ENCODE peak calls at places on chromosome 12, in eight cellular contexts. K is ecto neural progenitor cell; N is stimulated activated effector memory CD8-positive, alpha-beta T cell treated with anti-CD3 and anti-CD28 coated beads, Interleukin-12 subunit alpha, Interleukin-12 subunit beta, amount 100 ng/mL, for 72 hours; H is CD8-positive, alpha-beta memory T cell; W is small intestine; Y is heart right ventricle; J is Right ventricle myocardium superior; L is AG04449. R is an unnamed sample.
A peak's percentile ranks its signal among the peaks of the same experiment; 100 is the strongest.

GRCh38 chr12:125451408-125451807 is 386.2 kb downstream of the AACS start:
- DNase-seq in K (no peak), Y (no peak), H (no peak), J (no peak), L (no peak), W (no peak), N (no peak), R (no peak)

GRCh38 chr12:26646571-26646970 is 186.4 kb downstream of the ITPR2 start:
- DNase-seq in Y (no peak), J (no peak), H (no peak), K (no peak), N (no peak), W (no peak), L (no peak), R (no peak)

GRCh38 chr12:30996255-30996654 is 69.7 kb downstream of the TSPAN11 start:
- DNase-seq in N (no peak), H (no peak), W (no peak), K (no peak), L (no peak), J (peak; percentile 10), Y (no peak), R (no peak)

GRCh38 chr12:54398995-54399793 is 14.7 kb upstream of the ZNF385A start:
- DNase-seq in Y (peak; percentile 87), K (peak; percentile 95), W (peak; percentile 73), J (peak; percentile 92), L (no peak), H (peak; percentile 77), N (peak; percentile 94), R (peak; percentile 86)

GRCh38 chr12:1593232-1594044 is 943 bp downstream of the FBXL14 start:
- DNase-seq in H (peak; percentile 62), Y (peak; percentile 45), J (peak; percentile 58), N (peak; percentile 79), K (peak; percentile 75), L (no peak), W (peak; percentile 65), R (peak; percentile 65)

GRCh38 chr12:50505386-50505827 is 622 bp downstream of the DIP2B start:
- DNase-seq in Y (peak; percentile 30), H (peak; percentile 31), W (peak; percentile 31), K (no peak), L (no peak), J (peak; percentile 47), N (peak; percentile 77), R (peak; percentile 42)

GRCh38 chr12:116039081-116039480 is 238.4 kb downstream of the MED13L start:
- DNase-seq in J (no peak), W (no peak), L (no peak), K (no peak), H (no peak), N (no peak), Y (no peak), R (no peak)

GRCh38 chr12:11553871-11554533 is 95.5 kb upstream of the ETV6 start:
- DNase-seq in Y (no peak), K (no peak), L (no peak), H (peak; percentile 32), W (peak; percentile 64), J (no peak), N (peak; percentile 64), R (peak; percentile 75)

GRCh38 chr12:120362516-120363273 is 6.3 kb downstream of the MSI1 start:
- DNase-seq in J (no peak), W (peak; percentile 91), H (no peak), K (no peak), N (no peak), L (no peak), Y (no peak), R (no peak)

GRCh38 chr12:104167519-104168458 is 29.8 kb upstream of the NFYB start:
- DNase-seq in K (no peak), Y (no peak), L (no peak), H (no peak), N (no peak), W (peak; percentile 58), J (no peak), R (no peak)

GRCh38 chr12:111410229-111411186 is 4.8 kb downstream of the SH2B3 start:
- DNase-seq in J (peak; percentile 69), L (no peak), H (no peak), W (no peak), N (no peak), K (no peak), Y (no peak), R (no peak)

GRCh38 chr12:83664650-83665049 is 977.9 kb downstream of the TMTC2 start:
- DNase-seq in W (no peak), K (no peak), Y (no peak), H (no peak), N (no peak), L (no peak), J (no peak), R (peak; percentile 5)

GRCh38 chr12:45407188-45407850 is 191.4 kb downstream of the ANO6 start:
- DNase-seq in L (no peak), H (no peak), Y (no peak), N (no peak), W (no peak), J (no peak), K (no peak), R (no peak)

GRCh38 chr12:111597731-111598636 is 1.1 kb downstream of the ATXN2 start:
- DNase-seq in H (peak; percentile 7), N (peak; percentile 69), J (peak; percentile 64), Y (peak; percentile 53), K (peak; percentile 78), L (no peak), W (peak; percentile 37), R (peak; percentile 55)

GRCh38 chr12:131387281-131388163 is 323.4 kb upstream of the SFSWAP start:
- DNase-seq in W (no peak), J (no peak), K (no peak), N (no peak), Y (no peak), H (no peak), L (no peak), R (no peak)

GRCh38 chr12:52205584-52206308 is 13.9 kb upstream of the KRT80 start:
- DNase-seq in L (no peak), J (peak; percentile 23), N (no peak), K (no peak), Y (no peak), H (no peak), W (peak; percentile 47), R (no peak)

GRCh38 chr12:12890815-12891645 is at the start of gene GPRC5A:
- DNase-seq in Y (peak; percentile 74), K (peak; percentile 72), W (peak; percentile 96), N (peak; percentile 55), H (no peak), L (peak; percentile 80), J (peak; percentile 87), R (peak; percentile 99)

GRCh38 chr12:132282950-132283771 is 46.2 kb downstream of the GALNT9 start:
- DNase-seq in K (no peak), W (peak; percentile 11), L (no peak), J (no peak), N (no peak), H (peak; percentile 9), Y (peak; percentile 12), R (peak; percentile 25)

GRCh38 chr12:52419656-52420055 is 13.5 kb upstream of the KRT82 start:
- DNase-seq in J (no peak), W (no peak), H (no peak), Y (no peak), N (no peak), K (no peak), L (no peak), R (no peak)

GRCh38 chr12:121964813-121965643 is 46.6 kb downstream of the CFAP251 start:
- DNase-seq in K (no peak), N (no peak), Y (no peak), H (no peak), W (no peak), L (peak; percentile 60), J (no peak), R (no peak)

GRCh38 chr12:49244161-49244560 is 20.7 kb upstream of the TUBA1C start:
- DNase-seq in L (peak; percentile 62), H (no peak), W (no peak), N (no peak), K (no peak), J (no peak), Y (no peak), R (no peak)

GRCh38 chr12:119412811-119413794 is 78.6 kb downstream of the CCDC60 start:
- DNase-seq in L (peak; percentile 12), N (peak; percentile 67), H (no peak), Y (peak; percentile 44), W (peak; percentile 27), J (peak; percentile 61), K (peak; percentile 88), R (peak; percentile 78)

GRCh38 chr12:110917467-110917866 is 2.9 kb downstream of the MYL2 start:
- DNase-seq in N (no peak), L (no peak), H (no peak), W (no peak), K (no peak), Y (no peak), J (no peak), R (peak; percentile 9)

GRCh38 chr12:93020225-93020997 is 91.3 kb upstream of the EEA1 start:
- DNase-seq in N (no peak), W (peak; percentile 87), Y (no peak), J (no peak), H (no peak), K (no peak), L (no peak), R (peak; percentile 96)

GRCh38 chr12:49925433-49926194 is 21.9 kb upstream of the FAIM2 start:
- DNase-seq in N (no peak), L (no peak), J (no peak), H (no peak), K (peak; percentile 43), Y (no peak), W (no peak), R (no peak)

GRCh38 chr12:54437243-54437642 is 18.2 kb upstream of the ITGA5 start:
- DNase-seq in L (no peak), W (no peak), Y (no peak), H (no peak), K (no peak), N (no peak), J (no peak), R (no peak)

GRCh38 chr12:59652098-59652497 is 56.3 kb downstream of the SLC16A7 start:
- DNase-seq in H (no peak), N (no peak), L (no peak), J (no peak), Y (no peak), W (no peak), K (no peak), R (peak; percentile 9)

GRCh38 chr12:96361074-96361473 is 39.2 kb downstream of the CDK17 start:
- DNase-seq in Y (no peak), H (no peak), W (no peak), N (no peak), L (no peak), K (no peak), J (no peak), R (peak; percentile 16)

GRCh38 chr12:59046763-59047534 is 126.6 kb upstream of the LRIG3 start:
- DNase-seq in W (peak; percentile 39), K (no peak), J (no peak), L (no peak), Y (no peak), H (no peak), N (no peak), R (no peak)

GRCh38 chr12:5430639-5431603 is 987 bp upstream of the NTF3 start:
- DNase-seq in N (no peak), Y (no peak), L (no peak), W (peak; percentile 32), J (no peak), K (peak; percentile 69), H (no peak), R (no peak)

GRCh38 chr12:28172434-28173030 is 17.7 kb upstream of the CCDC91 start:
- DNase-seq in H (no peak), J (no peak), Y (no peak), W (peak; percentile 42), N (no peak), K (no peak), L (peak; percentile 24), R (peak; percentile 75)

GRCh38 chr12:7681535-7681934 is 14.0 kb downstream of the GDF3 start:
- DNase-seq in L (no peak), J (no peak), Y (no peak), H (no peak), W (no peak), N (no peak), K (no peak), R (no peak)

GRCh38 chr12:46372852-46373302 is 304 bp upstream of the SLC38A2 start:
- DNase-seq in N (no peak), L (no peak), J (no peak), K (no peak), Y (no peak), H (no peak), W (no peak), R (peak; percentile 50)

GRCh38 chr12:100427078-100427477 is 46.6 kb upstream of the NR1H4 start:
- DNase-seq in N (no peak), W (peak; percentile 67), H (no peak), Y (no peak), K (no peak), J (no peak), L (peak; percentile 14), R (peak; percentile 23)